ENCODE peak calls at places on chromosomes 5 and 9, in nine cellular contexts. F, I, S, T, Y, P, B, K and O are unnamed samples. For H3K4me1, the result is how much of the 10 kb centered on the place peaks cover.

GRCh38 chr9:2023042-2023441 is 7.9 kb downstream of the SMARCA2 start:
- DNase-seq in F (no peak), I (no peak), S (no peak), T (no peak), Y (no peak), P (no peak), B (no peak), K (no peak), O (no peak)

GRCh38 chr5:67244345-67244793 is 47.8 kb upstream of the CD180 start:
- DNase-seq in F (no peak), I (no peak), S (peak), T (peak), Y (no peak), P (no peak), B (no peak), K (no peak), O (no peak)

GRCh38 chr5:28737682-28738081 is 1699.3 kb upstream of the CDH9 start:
- DNase-seq in F (no peak), I (no peak), S (no peak), T (no peak), Y (no peak), P (no peak), B (no peak), K (no peak), O (no peak)

GRCh38 chr5:74469234-74469972 is 171.1 kb downstream of the ENC1 start:
- DNase-seq in F (no peak), I (no peak), S (no peak), T (no peak), Y (no peak), P (no peak), B (no peak), K (no peak), O (no peak)

GRCh38 chr9:126171641-126172040 is 155.0 kb upstream of the MVB12B start:
- DNase-seq in F (no peak), I (no peak), S (no peak), T (no peak), Y (no peak), P (no peak), B (no peak), K (no peak), O (no peak)

GRCh38 chr9:27247756-27248155 is 49.2 kb downstream of the EQTN start:
- DNase-seq in F (peak), I (peak), S (peak), T (peak), Y (no peak), P (no peak), B (no peak), K (no peak), O (no peak)

GRCh38 chr9:128552744-128553221 is 396 bp downstream of the SPTAN1 start:
- DNase-seq in F (peak), I (peak), S (peak), T (peak), Y (peak), P (peak), B (peak), K (peak), O (no peak)

GRCh38 chr5:98905857-98906688 is 22.7 kb downstream of the CHD1 start:
- DNase-seq in F (peak), I (no peak), S (peak), T (peak), Y (no peak), P (no peak), B (no peak), K (no peak), O (peak)

GRCh38 chr5:101306391-101307137 is 403.5 kb upstream of the ST8SIA4 start:
- DNase-seq in F (no peak), I (no peak), S (no peak), T (peak), Y (no peak), P (no peak), B (no peak), K (no peak), O (no peak)

GRCh38 chr5:177507596-177508216 is 1.9 kb downstream of the DOK3 start:
- DNase-seq in F (peak), I (no peak), S (no peak), T (no peak), Y (no peak), P (no peak), B (no peak), K (no peak), O (no peak)
- H3K4me3 ChIP-seq in F (peak), I (no peak), S (no peak), T (no peak), Y (no peak), P (no peak), B (no peak), K (no peak), O (no peak)

GRCh38 chr5:179822059-179822432 is 1.3 kb downstream of the SQSTM1 start:
- DNase-seq in F (no peak), I (no peak), S (no peak), T (no peak), Y (no peak), P (no peak), B (no peak), K (no peak), O (no peak)
- H3K4me1 ChIP-seq in F (under half), I (half or more), S (under half), T (under half), Y (half or more), P (half or more), B (under half), K (under half), O (under half)

GRCh38 chr9:6818292-6818922 is 60.6 kb downstream of the KDM4C start:
- DNase-seq in F (no peak), I (no peak), S (no peak), T (no peak), Y (no peak), P (no peak), B (no peak), K (no peak), O (no peak)
- H3K4me3 ChIP-seq in F (no peak), I (no peak), S (no peak), T (no peak), Y (no peak), P (no peak), B (no peak), K (no peak), O (no peak)

GRCh38 chr5:176542596-176543427 is 5.6 kb upstream of the RNF44 start:
- DNase-seq in F (peak), I (peak), S (no peak), T (peak), Y (no peak), P (no peak), B (peak), K (peak), O (no peak)

GRCh38 chr5:176540476-176540899 is 3.3 kb upstream of the RNF44 start:
- DNase-seq in F (no peak), I (no peak), S (no peak), T (no peak), Y (no peak), P (no peak), B (no peak), K (no peak), O (no peak)

GRCh38 chr5:176542135-176542595 is 5.0 kb upstream of the RNF44 start:
- DNase-seq in F (peak), I (no peak), S (no peak), T (no peak), Y (no peak), P (no peak), B (peak), K (peak), O (peak)

GRCh38 chr5:176540956-176541337 is 3.7 kb upstream of the RNF44 start:
- DNase-seq in F (no peak), I (no peak), S (no peak), T (no peak), Y (no peak), P (no peak), B (no peak), K (peak), O (no peak)

GRCh38 chr5:176541338-176542134 is 4.3 kb upstream of the RNF44 start:
- DNase-seq in F (peak), I (peak), S (peak), T (peak), Y (peak), P (no peak), B (peak), K (peak), O (peak)
- H3K4me1 ChIP-seq in F (half or more), I (under half), S (under half), T (under half), Y (under half), P (under half), B (half or more), K (half or more), O (half or more)

DNA sequence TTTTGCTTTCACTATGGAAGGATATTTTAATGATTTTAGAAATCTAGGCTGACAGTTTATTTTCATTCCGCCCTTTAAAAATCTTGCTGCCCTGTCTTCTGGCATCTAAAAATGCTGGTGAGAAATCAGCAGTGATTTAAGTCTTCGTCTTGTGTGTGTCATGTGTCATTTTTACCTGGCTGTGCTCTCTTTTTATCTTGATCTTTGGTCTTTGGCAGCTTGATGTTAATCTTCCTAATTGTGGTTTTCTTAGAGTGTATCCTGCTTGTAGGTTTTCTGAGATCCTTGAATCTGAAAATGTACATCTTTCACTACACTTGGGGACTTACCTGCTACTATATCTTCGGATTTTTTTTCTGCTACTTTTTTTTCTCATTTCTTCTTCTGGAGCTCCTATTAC is 11.9 kb upstream of the LPCAT1 start:
- DNase-seq in F (no peak), I (no peak), S (no peak), T (no peak), Y (no peak), P (no peak), B (no peak), K (no peak), O (no peak)
- H3K4me3 ChIP-seq in F (peak), I (no peak), S (no peak), T (no peak), Y (no peak), P (no peak), B (peak), K (peak), O (peak)

DNA sequence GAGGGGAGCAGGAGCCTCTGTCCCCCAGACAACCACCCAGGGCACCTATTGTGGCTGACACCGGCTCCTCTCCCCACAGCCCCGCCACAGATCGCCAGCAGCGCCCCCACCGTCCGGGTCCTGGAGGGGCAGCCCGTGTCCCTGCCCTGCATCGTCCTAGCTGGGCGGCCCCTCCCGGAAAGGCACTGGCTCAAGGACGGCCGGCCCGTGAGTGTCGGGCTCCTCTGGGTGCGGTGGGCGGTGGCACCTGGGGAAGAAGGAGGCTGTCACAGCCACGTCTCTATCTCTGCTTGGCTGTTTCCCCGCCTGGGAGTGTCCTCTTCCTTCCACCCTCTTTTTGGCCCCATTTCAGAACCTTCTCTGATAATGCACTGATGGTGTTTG is 55.1 kb downstream of the HMCN2 start:
- DNase-seq in F (no peak), I (peak), S (no peak), T (no peak), Y (no peak), P (no peak), B (no peak), K (no peak), O (no peak)
- H3K4me1 ChIP-seq in F (under half), I (under half), S (under half), T (under half), Y (under half), P (under half), B (under half), K (under half), O (under half)

GRCh38 chr5:43570487-43571158 is 13.7 kb upstream of the PAIP1 start:
- DNase-seq in F (no peak), I (no peak), S (no peak), T (no peak), Y (no peak), P (no peak), B (no peak), K (no peak), O (no peak)

GRCh38 chr5:43569236-43569635 is 12.4 kb upstream of the PAIP1 start:
- DNase-seq in F (no peak), I (no peak), S (no peak), T (no peak), Y (no peak), P (no peak), B (no peak), K (no peak), O (no peak)

GRCh38 chr5:43573058-43573457 is 16.2 kb upstream of the PAIP1 start:
- DNase-seq in F (no peak), I (no peak), S (peak), T (peak), Y (no peak), P (no peak), B (no peak), K (no peak), O (no peak)

GRCh38 chr5:43572357-43572756 is 15.5 kb upstream of the PAIP1 start:
- DNase-seq in F (no peak), I (no peak), S (no peak), T (peak), Y (no peak), P (no peak), B (no peak), K (no peak), O (no peak)

GRCh38 chr5:43571237-43571636 is 14.4 kb upstream of the PAIP1 start:
- DNase-seq in F (no peak), I (no peak), S (no peak), T (no peak), Y (no peak), P (no peak), B (no peak), K (no peak), O (no peak)
- H3K4me3 ChIP-seq in F (no peak), I (no peak), S (no peak), T (peak), Y (no peak), P (peak), B (no peak), K (no peak), O (no peak)

GRCh38 chr5:115531787-115532367 is 12.7 kb downstream of the FEM1C start:
- DNase-seq in F (no peak), I (no peak), S (no peak), T (no peak), Y (no peak), P (no peak), B (no peak), K (no peak), O (no peak)
- H3K4me1 ChIP-seq in F (under half), I (under half), S (under half), T (under half), Y (under half), P (half or more), B (under half), K (under half), O (under half)